ENCODE peak calls at places on chromosomes 1 and 21, in nine cellular contexts. X is aorta, V is PC-3, T is tibial nerve, Y is OCI-LY7, G is lower leg skin, I is small intestine, E is upper lobe of right lung, F is GM23338. N is an unnamed sample.

GRCh38 chr1:77824083-77824482 is 44.6 kb downstream of the MIGA1 start:
- DNase-seq in X (no peak), V (peak), T (no peak), Y (no peak), G (no peak), I (no peak), E (no peak), F (peak), N (no peak)

GRCh38 chr1:64093941-64094340 is 109.5 kb upstream of the UBE2U start:
- DNase-seq in X (no peak), V (peak), T (no peak), Y (no peak), G (no peak), I (no peak), E (no peak), F (no peak), N (no peak)

GRCh38 chr1:21241761-21242581 is 48.3 kb downstream of the ECE1 start:
- DNase-seq in X (no peak), V (peak), T (no peak), Y (no peak), G (no peak), I (no peak), E (no peak), F (no peak), N (no peak)

GRCh38 chr1:89931950-89932349 is 63.0 kb upstream of the ZNF326 start:
- DNase-seq in X (no peak), V (no peak), T (no peak), Y (no peak), G (no peak), I (no peak), E (no peak), F (no peak), N (no peak)

GRCh38 chr1:165900576-165901380 is 73.4 kb downstream of the UCK2 start:
- DNase-seq in X (peak), V (no peak), T (no peak), Y (no peak), G (no peak), I (peak), E (no peak), F (no peak), N (no peak)

GRCh38 chr1:160405331-160405877 is 5.0 kb downstream of the VANGL2 start:
- DNase-seq in X (no peak), V (no peak), T (no peak), Y (no peak), G (peak), I (no peak), E (no peak), F (no peak), N (no peak)

GRCh38 chr1:44405041-44405803 is at the start of gene RNF220:
- DNase-seq in X (no peak), V (peak), T (peak), Y (no peak), G (no peak), I (peak), E (peak), F (peak), N (no peak)

GRCh38 chr1:165748550-165748949 is 20.1 kb downstream of the TMCO1 start:
- DNase-seq in X (no peak), V (no peak), T (no peak), Y (no peak), G (no peak), I (peak), E (no peak), F (no peak), N (no peak)

GRCh38 chr1:25580933-25581332 is 35.7 kb upstream of the MAN1C1 start:
- DNase-seq in X (no peak), V (no peak), T (no peak), Y (peak), G (no peak), I (no peak), E (no peak), F (peak), N (no peak)

GRCh38 chr1:236841341-236841740 is 46.2 kb downstream of the MTR start:
- DNase-seq in X (no peak), V (no peak), T (no peak), Y (no peak), G (no peak), I (no peak), E (no peak), F (no peak), N (no peak)

GRCh38 chr1:186496452-186496851 is 35.5 kb upstream of the PDC start:
- DNase-seq in X (no peak), V (no peak), T (no peak), Y (no peak), G (no peak), I (no peak), E (no peak), F (no peak), N (no peak)

GRCh38 chr1:161932668-161933067 is 91.0 kb downstream of the OLFML2B start:
- DNase-seq in X (peak), V (no peak), T (peak), Y (no peak), G (no peak), I (no peak), E (no peak), F (no peak), N (no peak)

GRCh38 chr1:22778842-22779520 is 68.3 kb downstream of the EPHB2 start:
- DNase-seq in X (peak), V (no peak), T (peak), Y (no peak), G (no peak), I (no peak), E (no peak), F (no peak), N (no peak)

GRCh38 chr1:160821627-160822026 is 25.7 kb downstream of the LY9 start:
- DNase-seq in X (no peak), V (no peak), T (no peak), Y (no peak), G (no peak), I (no peak), E (no peak), F (peak), N (no peak)

GRCh38 chr1:184048841-184049240 is 2.7 kb upstream of the TSEN15 start:
- DNase-seq in X (no peak), V (no peak), T (no peak), Y (no peak), G (no peak), I (no peak), E (no peak), F (no peak), N (no peak)

GRCh38 chr1:145990249-145991097 is 5.9 kb downstream of the TXNIP start:
- DNase-seq in X (no peak), V (no peak), T (no peak), Y (no peak), G (no peak), I (peak), E (peak), F (peak), N (no peak)

GRCh38 chr1:164369698-164370365 is 189.2 kb upstream of the PBX1 start:
- DNase-seq in X (no peak), V (no peak), T (no peak), Y (no peak), G (no peak), I (no peak), E (no peak), F (no peak), N (no peak)

GRCh38 chr1:36320767-36321118 is 2.7 kb downstream of the EVA1B start:
- DNase-seq in X (no peak), V (no peak), T (no peak), Y (no peak), G (no peak), I (no peak), E (no peak), F (peak), N (no peak)
- H3K4me3 ChIP-seq in X (peak), V (no peak), T (peak), Y (no peak), G (no peak), I (peak), E (peak), F (peak), N (no peak)

GRCh38 chr1:156655151-156655903 is 13.4 kb downstream of the BCAN start:
- DNase-seq in X (no peak), V (no peak), T (no peak), Y (no peak), G (no peak), I (peak), E (no peak), F (no peak), N (no peak)

GRCh38 chr1:156655904-156656516 is 14.1 kb downstream of the BCAN start:
- DNase-seq in X (no peak), V (no peak), T (no peak), Y (no peak), G (no peak), I (no peak), E (no peak), F (no peak), N (no peak)

GRCh38 chr1:156657161-156657970 is 15.4 kb downstream of the BCAN start:
- DNase-seq in X (peak), V (peak), T (peak), Y (peak), G (peak), I (peak), E (peak), F (peak), N (no peak)

GRCh38 chr1:156657971-156658319 is 16.0 kb downstream of the BCAN start:
- DNase-seq in X (no peak), V (no peak), T (no peak), Y (no peak), G (no peak), I (no peak), E (no peak), F (no peak), N (no peak)

GRCh38 chr1:156656779-156657160 is 14.9 kb downstream of the BCAN start:
- DNase-seq in X (no peak), V (no peak), T (no peak), Y (no peak), G (no peak), I (no peak), E (no peak), F (peak), N (no peak)
- H3K4me3 ChIP-seq in X (no peak), V (no peak), T (peak), Y (no peak), G (peak), I (no peak), E (peak), F (peak), N (no peak)

GRCh38 chr21:34075760-34076159 is 2.4 kb downstream of the MRPS6 start:
- DNase-seq in X (no peak), V (no peak), T (no peak), Y (no peak), G (no peak), I (no peak), E (no peak), F (no peak), N (no peak)
- H3K4me3 ChIP-seq in X (peak), V (peak), T (peak), Y (peak), G (no peak), I (no peak), E (peak), F (peak), N (peak)

GRCh38 chr1:173476197-173476663 is 905 bp upstream of the PRDX6 start:
- DNase-seq in X (no peak), V (peak), T (no peak), Y (peak), G (no peak), I (no peak), E (no peak), F (no peak), N (no peak)
- H3K4me3 ChIP-seq in X (peak), V (peak), T (peak), Y (peak), G (peak), I (peak), E (peak), F (peak), N (peak)

GRCh38 chr1:66757740-66758139 is 5.5 kb downstream of the DYNLT5 start:
- DNase-seq in X (no peak), V (no peak), T (no peak), Y (no peak), G (no peak), I (no peak), E (no peak), F (no peak), N (no peak)

GRCh38 chr1:66751160-66751559 is 1.1 kb upstream of the DYNLT5 start:
- DNase-seq in X (no peak), V (no peak), T (no peak), Y (no peak), G (no peak), I (no peak), E (no peak), F (no peak), N (no peak)

GRCh38 chr1:66752000-66752592 is at the start of gene DYNLT5:
- DNase-seq in X (peak), V (no peak), T (no peak), Y (no peak), G (peak), I (no peak), E (peak), F (peak), N (no peak)

GRCh38 chr1:66750578-66750977 is 1.7 kb upstream of the DYNLT5 start:
- DNase-seq in X (no peak), V (no peak), T (no peak), Y (no peak), G (no peak), I (no peak), E (no peak), F (no peak), N (no peak)

GRCh38 chr1:66752671-66753371 is 562 bp downstream of the DYNLT5 start:
- DNase-seq in X (peak), V (no peak), T (no peak), Y (no peak), G (no peak), I (no peak), E (no peak), F (no peak), N (no peak)
- H3K4me3 ChIP-seq in X (peak), V (no peak), T (peak), Y (no peak), G (no peak), I (no peak), E (peak), F (peak), N (peak)

DNA sequence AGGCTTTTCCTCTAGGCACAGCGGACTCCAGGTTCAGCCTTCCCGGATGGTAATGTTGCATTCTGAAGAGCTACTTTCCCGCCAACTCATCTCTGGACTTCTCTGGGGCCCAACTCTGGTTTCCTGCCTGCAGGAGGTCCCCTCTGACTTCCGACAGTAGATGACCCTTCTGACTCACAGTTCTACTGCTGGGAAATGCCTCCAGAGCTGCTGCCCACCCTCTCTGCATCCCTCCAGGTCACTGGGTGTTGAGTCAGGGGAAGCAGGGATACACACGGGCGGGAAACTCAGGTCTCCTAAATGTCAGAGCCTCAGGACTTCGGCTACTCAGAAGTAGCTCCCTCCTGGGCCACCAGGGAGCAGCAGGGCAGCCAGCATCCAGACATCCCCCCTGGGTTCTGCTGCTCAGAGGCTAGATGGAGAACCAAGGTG is 2.1 kb upstream of the KIF21B start:
- DNase-seq in X (no peak), V (peak), T (no peak), Y (peak), G (no peak), I (no peak), E (no peak), F (peak), N (no peak)
- H3K4me3 ChIP-seq in X (no peak), V (no peak), T (no peak), Y (no peak), G (no peak), I (no peak), E (no peak), F (peak), N (no peak)

GRCh38 chr1:168229893-168230292 is 4.1 kb downstream of the SFT2D2 start:
- DNase-seq in X (no peak), V (peak), T (no peak), Y (no peak), G (no peak), I (no peak), E (no peak), F (no peak), N (no peak)

GRCh38 chr1:168225476-168226190 is at the start of gene SFT2D2:
- DNase-seq in X (peak), V (peak), T (peak), Y (peak), G (peak), I (peak), E (peak), F (peak), N (peak)

GRCh38 chr1:168224991-168225390 is 813 bp upstream of the SFT2D2 start:
- DNase-seq in X (no peak), V (no peak), T (no peak), Y (peak), G (no peak), I (no peak), E (no peak), F (no peak), N (no peak)

GRCh38 chr1:168230709-168231108 is 4.9 kb downstream of the SFT2D2 start:
- DNase-seq in X (no peak), V (peak), T (no peak), Y (no peak), G (no peak), I (no peak), E (no peak), F (no peak), N (no peak)

GRCh38 chr1:168227620-168228019 is 1.8 kb downstream of the SFT2D2 start:
- DNase-seq in X (no peak), V (peak), T (no peak), Y (no peak), G (no peak), I (no peak), E (no peak), F (no peak), N (peak)
- H3K4me3 ChIP-seq in X (peak), V (peak), T (peak), Y (peak), G (no peak), I (no peak), E (peak), F (no peak), N (peak)

GRCh38 chr1:72101840-72102632 is 180.3 kb downstream of the NEGR1 start:
- DNase-seq in X (no peak), V (no peak), T (no peak), Y (no peak), G (no peak), I (no peak), E (no peak), F (no peak), N (no peak)

GRCh38 chr1:72100766-72101165 is 181.6 kb downstream of the NEGR1 start:
- DNase-seq in X (no peak), V (no peak), T (no peak), Y (no peak), G (no peak), I (no peak), E (no peak), F (no peak), N (no peak)

GRCh38 chr1:72109916-72110315 is 172.4 kb downstream of the NEGR1 start:
- DNase-seq in X (no peak), V (no peak), T (no peak), Y (no peak), G (no peak), I (no peak), E (no peak), F (no peak), N (no peak)

GRCh38 chr1:72105201-72105600 is 177.1 kb downstream of the NEGR1 start:
- DNase-seq in X (no peak), V (no peak), T (no peak), Y (no peak), G (no peak), I (no peak), E (no peak), F (no peak), N (no peak)
- H3K4me3 ChIP-seq in X (no peak), V (no peak), T (no peak), Y (no peak), G (no peak), I (no peak), E (no peak), F (no peak), N (no peak)

GRCh38 chr1:241637046-241637590 is 3.1 kb downstream of the CHML start:
- DNase-seq in X (no peak), V (peak), T (no peak), Y (no peak), G (no peak), I (no peak), E (no peak), F (no peak), N (no peak)

GRCh38 chr1:241635556-241636179 is 4.5 kb downstream of the CHML start:
- DNase-seq in X (no peak), V (no peak), T (no peak), Y (peak), G (no peak), I (no peak), E (no peak), F (no peak), N (no peak)

GRCh38 chr1:241637604-241638003 is 2.6 kb downstream of the CHML start:
- DNase-seq in X (no peak), V (peak), T (no peak), Y (no peak), G (no peak), I (no peak), E (no peak), F (no peak), N (no peak)

GRCh38 chr1:241638091-241638682 is 2.0 kb downstream of the CHML start:
- DNase-seq in X (no peak), V (no peak), T (no peak), Y (no peak), G (no peak), I (no peak), E (no peak), F (no peak), N (no peak)

GRCh38 chr1:241636291-241636690 is 3.9 kb downstream of the CHML start:
- DNase-seq in X (no peak), V (no peak), T (no peak), Y (no peak), G (no peak), I (no peak), E (no peak), F (no peak), N (no peak)
- H3K4me3 ChIP-seq in X (no peak), V (no peak), T (no peak), Y (peak), G (no peak), I (no peak), E (no peak), F (no peak), N (no peak)

DNA sequence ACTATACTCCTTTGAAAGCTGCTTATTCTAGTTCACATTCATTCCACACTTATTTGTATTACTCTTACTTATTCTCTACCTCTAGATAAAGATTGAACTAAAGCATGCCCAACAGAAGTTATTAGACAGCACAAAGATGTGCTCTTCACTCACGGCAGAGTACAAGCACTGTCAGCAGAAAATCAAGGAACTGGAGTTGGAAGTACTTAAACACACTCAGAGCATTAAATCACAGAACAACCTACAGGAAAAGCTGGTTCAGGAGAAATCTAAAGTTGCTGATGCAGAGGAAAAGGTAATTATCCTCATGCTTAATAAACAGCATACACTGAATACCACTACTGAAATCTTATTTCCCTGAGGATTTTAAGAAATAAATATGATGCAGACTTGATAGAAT is 81.3 kb upstream of the PPIH start:
- DNase-seq in X (no peak), V (no peak), T (no peak), Y (no peak), G (no peak), I (no peak), E (no peak), F (no peak), N (no peak)
- H3K4me3 ChIP-seq in X (no peak), V (no peak), T (no peak), Y (no peak), G (no peak), I (no peak), E (no peak), F (no peak), N (no peak)

N was measured in retinal pigment epithelial cell.